ENCODE peak calls at places on chromosomes 7 and 10, in ten cellular contexts. Y, S, K, E, W, A, M, O, D and I are unnamed samples.

GRCh38 chr10:92972066-92972870 is 88.3 kb upstream of the CYP26C1 start:
- DNase-seq in Y (no peak), S (peak), K (no peak), E (no peak), W (peak), A (no peak), M (no peak), O (no peak), D (no peak), I (no peak)

GRCh38 chr7:7965301-7965700 is 3.3 kb upstream of the GLCCI1 start:
- DNase-seq in Y (no peak), S (no peak), K (no peak), E (no peak), W (no peak), A (no peak), M (no peak), O (no peak), D (no peak), I (peak)

GRCh38 chr7:19772858-19773337 is 519 bp downstream of the TMEM196 start:
- DNase-seq in Y (peak), S (no peak), K (peak), E (peak), W (no peak), A (no peak), M (no peak), O (no peak), D (peak), I (peak)

GRCh38 chr10:123878666-123879311 is 12.8 kb downstream of the CPXM2 start:
- DNase-seq in Y (no peak), S (no peak), K (no peak), E (no peak), W (no peak), A (no peak), M (no peak), O (no peak), D (no peak), I (no peak)

GRCh38 chr7:148964510-148965267 is 63.6 kb downstream of the PDIA4 start:
- DNase-seq in Y (no peak), S (no peak), K (peak), E (no peak), W (no peak), A (no peak), M (no peak), O (no peak), D (no peak), I (no peak)

GRCh38 chr10:77756319-77757232 is 119.0 kb upstream of the KCNMA1 start:
- DNase-seq in Y (peak), S (peak), K (peak), E (peak), W (peak), A (no peak), M (no peak), O (no peak), D (no peak), I (peak)

GRCh38 chr7:22630069-22630468 is 96.9 kb upstream of the IL6 start:
- DNase-seq in Y (no peak), S (no peak), K (no peak), E (no peak), W (no peak), A (no peak), M (no peak), O (no peak), D (no peak), I (no peak)

GRCh38 chr10:114271779-114272167 is 32.7 kb downstream of the VWA2 start:
- DNase-seq in Y (no peak), S (no peak), K (no peak), E (no peak), W (peak), A (no peak), M (no peak), O (no peak), D (peak), I (no peak)

GRCh38 chr10:129131439-129132122 is 335.5 kb upstream of the MGMT start:
- DNase-seq in Y (no peak), S (no peak), K (no peak), E (no peak), W (no peak), A (no peak), M (no peak), O (no peak), D (no peak), I (no peak)

GRCh38 chr10:17951868-17952371 is at the start of gene SLC39A12:
- DNase-seq in Y (no peak), S (no peak), K (no peak), E (no peak), W (no peak), A (no peak), M (no peak), O (no peak), D (no peak), I (no peak)

GRCh38 chr10:3887885-3888476 is 103.0 kb upstream of the KLF6 start:
- DNase-seq in Y (no peak), S (peak), K (no peak), E (no peak), W (no peak), A (no peak), M (no peak), O (no peak), D (peak), I (no peak)